ENCODE peak calls at places on chromosomes 3 and 15, in six cellular contexts. P, R, V, S, M and Q are unnamed samples.

GRCh38 chr3:63538912-63539311 is 113.6 kb upstream of the SNTN start:
- DNase-seq in P (no peak), R (no peak), V (peak; percentile 3), S (no peak), M (no peak), Q (no peak)

GRCh38 chr3:4977001-4977888 is 2.0 kb upstream of the BHLHE40 start:
- DNase-seq in P (no peak), R (no peak), V (peak; percentile 94), S (peak; percentile 92), M (no peak), Q (peak; percentile 74)

GRCh38 chr3:12944849-12945248 is 103.5 kb upstream of the RPL32 start:
- DNase-seq in P (no peak), R (no peak), V (no peak), S (no peak), M (no peak), Q (no peak)

GRCh38 chr3:61087465-61087864 is 163.8 kb downstream of the FHIT start:
- DNase-seq in P (no peak), R (no peak), V (no peak), S (no peak), M (no peak), Q (no peak)

GRCh38 chr3:73586190-73586589 is 38.6 kb downstream of the PDZRN3 start:
- DNase-seq in P (no peak), R (no peak), V (no peak), S (no peak), M (no peak), Q (no peak)

GRCh38 chr3:169822983-169823382 is 10.3 kb upstream of the LRRC34 start:
- DNase-seq in P (no peak), R (no peak), V (no peak), S (no peak), M (no peak), Q (no peak)

GRCh38 chr3:39146083-39146501 is 7.3 kb downstream of the CSRNP1 start:
- DNase-seq in P (no peak), R (no peak), V (no peak), S (peak; percentile 35), M (no peak), Q (no peak)

GRCh38 chr15:66046751-66047150 is 177.5 kb downstream of the RAB11A start:
- DNase-seq in P (no peak), R (no peak), V (no peak), S (no peak), M (no peak), Q (no peak)

GRCh38 chr3:109018828-109019227 is 65.1 kb upstream of the GUCA1C start:
- DNase-seq in P (no peak), R (no peak), V (peak; percentile 29), S (no peak), M (no peak), Q (no peak)

GRCh38 chr3:46490338-46491084 is 7.3 kb upstream of the RTP3 start:
- DNase-seq in P (no peak), R (no peak), V (peak; percentile 58), S (no peak), M (no peak), Q (no peak)

GRCh38 chr15:75565062-75565970 is 13.8 kb downstream of the PTPN9 start:
- DNase-seq in P (no peak), R (no peak), V (no peak), S (peak; percentile 40), M (no peak), Q (no peak)

GRCh38 chr15:90211009-90211408 is 9.9 kb downstream of the SEMA4B start:
- DNase-seq in P (no peak), R (no peak), V (no peak), S (no peak), M (no peak), Q (no peak)

GRCh38 chr3:38128303-38128655 is 8.6 kb downstream of the ACAA1 start:
- DNase-seq in P (no peak), R (no peak), V (no peak), S (no peak), M (no peak), Q (no peak)

GRCh38 chr3:5606884-5607472 is 419.5 kb downstream of the EDEM1 start:
- DNase-seq in P (no peak), R (no peak), V (no peak), S (no peak), M (no peak), Q (no peak)

GRCh38 chr15:63503739-63504246 is 600 bp upstream of the USP3 start:
- DNase-seq in P (peak; percentile 86), R (peak; percentile 58), V (peak; percentile 84), S (peak; percentile 95), M (no peak), Q (no peak)

GRCh38 chr3:156772588-156773206 is 53.5 kb upstream of the LEKR1 start:
- DNase-seq in P (no peak), R (no peak), V (peak; percentile 59), S (no peak), M (no peak), Q (no peak)

GRCh38 chr3:171428321-171428787 is 31.9 kb downstream of the TNIK start:
- DNase-seq in P (no peak), R (no peak), V (no peak), S (no peak), M (no peak), Q (no peak)

GRCh38 chr15:67146214-67146613 is 80.8 kb downstream of the SMAD3 start:
- DNase-seq in P (no peak), R (peak; percentile 78), V (peak; percentile 87), S (no peak), M (peak; percentile 68), Q (no peak)